ENCODE peak calls at places on chromosomes 13 and 19, in nine cellular contexts. K, V, R, H, M, F, C, A and Z are unnamed samples.

GRCh38 chr13:113348591-113348990 is 15.3 kb downstream of the GRTP1 start:
- DNase-seq in K (no peak), V (no peak), R (no peak), H (no peak), M (no peak), F (no peak), C (no peak), A (peak; percentile 64), Z (no peak)

GRCh38 chr13:50589651-50590054 is 253.8 kb downstream of the DLEU7 start:
- DNase-seq in K (no peak), V (no peak), R (no peak), H (no peak), M (no peak), F (no peak), C (no peak), A (no peak), Z (no peak)

GRCh38 chr13:23674795-23675640 is 104.8 kb downstream of the TNFRSF19 start:
- DNase-seq in K (no peak), V (no peak), R (no peak), H (no peak), M (no peak), F (no peak), C (no peak), A (no peak), Z (no peak)

GRCh38 chr19:56577719-56578602 is 10.7 kb downstream of the ZNF470 start:
- DNase-seq in K (no peak), V (no peak), R (no peak), H (no peak), M (no peak), F (no peak), C (no peak), A (no peak), Z (no peak)

GRCh38 chr13:24022568-24022967 is 125.3 kb upstream of the C1QTNF9B start:
- DNase-seq in K (no peak), V (no peak), R (no peak), H (no peak), M (no peak), F (no peak), C (no peak), A (no peak), Z (no peak)

GRCh38 chr19:17026706-17027427 is at the start of gene CPAMD8:
- DNase-seq in K (peak; percentile 70), V (no peak), R (peak; percentile 11), H (no peak), M (no peak), F (no peak), C (no peak), A (peak; percentile 84), Z (no peak)

GRCh38 chr19:9073806-9074205 is 13.1 kb upstream of the OR1M1 start:
- DNase-seq in K (no peak), V (no peak), R (no peak), H (no peak), M (no peak), F (no peak), C (no peak), A (no peak), Z (no peak)

GRCh38 chr19:10567696-10568443 is 909 bp downstream of the CDKN2D start:
- DNase-seq in K (no peak), V (no peak), R (no peak), H (no peak), M (no peak), F (no peak), C (no peak), A (no peak), Z (no peak)

GRCh38 chr19:34998777-34999497 is 1.2 kb upstream of the GRAMD1A start:
- DNase-seq in K (no peak), V (no peak), R (no peak), H (no peak), M (peak; percentile 36), F (no peak), C (peak; percentile 36), A (no peak), Z (no peak)

GRCh38 chr13:54875111-54875510 is 1846.5 kb downstream of the OLFM4 start:
- DNase-seq in K (no peak), V (no peak), R (no peak), H (no peak), M (no peak), F (no peak), C (no peak), A (no peak), Z (no peak)

GRCh38 chr13:106619688-106620555 is 52.0 kb upstream of the ARGLU1 start:
- DNase-seq in K (peak; percentile 79), V (no peak), R (peak; percentile 53), H (no peak), M (no peak), F (peak; percentile 26), C (peak; percentile 21), A (no peak), Z (no peak)

GRCh38 chr13:114115191-114115671 is 17.2 kb downstream of the RASA3 start:
- DNase-seq in K (no peak), V (peak; percentile 78), R (peak; percentile 17), H (peak; percentile 13), M (no peak), F (peak; percentile 81), C (no peak), A (peak; percentile 83), Z (no peak)

GRCh38 chr19:39890755-39891551 is 43.5 kb downstream of the FCGBP start:
- DNase-seq in K (no peak), V (no peak), R (no peak), H (no peak), M (no peak), F (no peak), C (no peak), A (peak; percentile 33), Z (no peak)

GRCh38 chr13:42894765-42895181 is 97.3 kb downstream of the EPSTI1 start:
- DNase-seq in K (no peak), V (no peak), R (peak; percentile 75), H (no peak), M (no peak), F (no peak), C (peak; percentile 19), A (no peak), Z (no peak)

GRCh38 chr13:44934724-44935123 is 54.5 kb downstream of the NUFIP1 start:
- DNase-seq in K (no peak), V (no peak), R (no peak), H (no peak), M (no peak), F (no peak), C (no peak), A (no peak), Z (no peak)

GRCh38 chr13:46698015-46698414 is 98.9 kb downstream of the ESD start:
- DNase-seq in K (no peak), V (no peak), R (peak; percentile 72), H (peak; percentile 52), M (no peak), F (peak; percentile 20), C (peak; percentile 66), A (no peak), Z (no peak)

DNA sequence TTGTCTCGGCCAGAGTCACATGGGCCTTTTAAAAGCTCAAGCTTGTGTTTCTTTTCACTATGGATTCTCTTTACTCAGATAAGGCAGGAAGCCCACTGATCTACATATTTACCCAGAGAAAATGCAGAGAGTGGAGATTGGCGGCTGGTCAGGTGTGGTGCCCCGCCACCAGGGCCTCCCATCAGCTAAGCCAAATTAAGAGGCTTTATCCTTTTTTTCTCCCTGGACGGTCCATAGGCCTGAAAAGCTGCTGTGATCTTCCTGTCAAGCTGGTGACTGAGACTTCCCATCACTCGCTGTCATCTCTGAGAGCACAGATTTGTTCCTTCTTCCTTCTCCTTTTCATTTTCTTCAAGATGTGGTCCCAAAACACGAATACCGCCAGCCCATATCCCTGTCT is 1.9 kb downstream of the SAFB start:
- DNase-seq in K (peak; percentile 33), V (no peak), R (no peak), H (no peak), M (no peak), F (no peak), C (no peak), A (no peak), Z (no peak)
- H3K4me3 ChIP-seq in K (peak overlapping the region; percentile 79), V (peak overlapping the region; percentile 89), R (peak overlapping the region; percentile 93), H (peak overlapping the region; percentile 66), M (peak overlapping the region; percentile 99), F (peak overlapping the region; percentile 99), C (no peak overlapping the region), A (no peak overlapping the region), Z (peak overlapping the region; percentile 78)

DNA sequence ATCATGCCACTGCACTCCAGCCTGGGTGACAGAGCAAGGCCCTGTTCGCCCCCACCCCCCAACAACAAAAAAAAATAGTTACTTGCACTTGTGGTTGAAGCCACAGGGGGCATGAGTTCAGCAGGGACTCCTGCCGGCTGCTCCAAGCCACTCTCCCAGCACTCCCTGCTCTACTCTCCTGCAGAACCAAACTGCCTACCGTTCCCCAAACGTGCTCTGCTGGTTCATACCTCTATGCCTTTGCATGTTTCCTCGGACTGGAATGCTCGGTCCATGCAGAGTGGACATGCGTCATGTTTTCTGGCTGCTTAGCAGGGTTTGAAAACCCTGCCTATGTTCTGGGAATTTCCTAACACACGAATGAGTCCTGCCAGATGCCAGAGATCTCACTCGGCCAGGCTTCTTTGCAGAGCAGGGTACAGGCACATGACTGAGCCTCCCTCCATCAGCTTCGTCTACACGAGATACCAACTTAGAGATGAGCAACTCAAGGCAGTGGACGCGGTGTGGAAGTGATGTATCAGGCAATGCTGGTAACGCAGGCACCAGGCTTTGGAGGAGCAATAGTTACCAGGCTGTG is 8.5 kb upstream of the SLC25A15 start:
- DNase-seq in K (no peak), V (no peak), R (no peak), H (no peak), M (no peak), F (no peak), C (no peak), A (no peak), Z (no peak)
- TF ChIP-seq CTCF in K (no peak), V (no peak), R (no peak), H (no peak), M (no peak), F (no peak), C (no peak), A (no peak), Z (no peak)

DNA sequence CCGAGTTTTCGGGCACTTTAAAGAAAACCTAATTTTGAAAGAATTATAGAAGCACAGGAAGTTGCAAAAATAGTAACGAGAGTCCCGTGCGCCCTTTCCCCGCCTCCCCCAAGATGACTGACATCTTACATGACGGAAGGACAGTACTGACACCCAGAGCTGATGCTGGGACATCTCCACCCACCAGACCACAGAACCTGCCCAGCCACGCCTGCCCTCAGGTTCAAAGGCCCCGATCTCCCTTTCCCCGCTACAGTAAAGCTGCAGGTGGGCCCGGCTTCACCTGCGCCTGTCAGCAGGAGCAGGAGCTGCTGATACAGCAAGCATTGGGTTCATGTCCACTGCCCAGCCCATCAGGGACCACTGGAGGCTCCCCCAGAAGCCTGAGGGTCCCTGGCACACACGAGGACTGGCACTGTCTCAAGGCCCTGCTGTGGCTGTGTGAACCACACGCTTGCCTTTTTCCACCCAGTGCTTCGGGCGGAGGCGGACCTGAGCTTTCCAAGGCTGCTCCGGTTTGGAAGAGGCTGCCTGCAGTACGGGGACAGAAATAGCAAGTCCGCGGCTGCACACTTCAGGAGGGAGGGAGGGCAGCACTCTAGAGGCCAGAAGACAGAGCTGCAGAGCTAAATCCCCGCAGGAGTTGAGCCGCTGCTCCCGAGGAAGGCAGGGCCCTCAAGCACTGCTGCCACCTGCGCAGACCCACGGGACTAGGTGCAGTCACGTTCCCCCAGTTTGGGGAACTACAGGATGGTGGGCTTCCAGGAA is 8.7 kb downstream of the MAP2K2 start:
- DNase-seq in K (no peak), V (no peak), R (peak; percentile 48), H (no peak), M (no peak), F (peak; percentile 65), C (no peak), A (peak; percentile 49), Z (peak; percentile 57)
- H3K27ac ChIP-seq in K (no peak overlapping the region), V (peak overlapping the region; percentile 76), R (peak overlapping the region; percentile 59), H (no peak overlapping the region), M (no peak overlapping the region), F (no peak overlapping the region), C (no peak overlapping the region), A (peak overlapping the region; percentile 64), Z (peak overlapping the region; percentile 68)

GRCh38 chr13:40983269-40983668 is 35.8 kb downstream of the ELF1 start:
- DNase-seq in K (no peak), V (no peak), R (no peak), H (no peak), M (no peak), F (no peak), C (no peak), A (no peak), Z (no peak)
- H3K4me3 ChIP-seq in K (no peak overlapping the region), V (no peak overlapping the region), R (peak overlapping the region; percentile 52), H (peak overlapping the region; percentile 1), M (no peak overlapping the region), F (peak overlapping the region; percentile 40), C (no peak overlapping the region), A (no peak overlapping the region), Z (peak overlapping the region; percentile 36)